ENCODE peak calls at places on chromosomes 4 and X, in four cellular contexts. W is H1, K is A549, F is HepG2. Q is an unnamed sample.
A peak's percentile ranks its signal among the peaks of the same experiment; 100 is the strongest.

GRCh38 chrX:102899940-102900916 is 36.8 kb upstream of the RAB40AL start:
- DNase-seq in F (peak; percentile 39), K (peak; percentile 66), W (peak; percentile 84), Q (peak; percentile 45)

GRCh38 chrX:38212246-38212645 is 8.4 kb downstream of the SRPX start:
- DNase-seq in K (no peak), W (no peak), F (no peak), Q (no peak)

GRCh38 chr4:156390599-156391296 is 437.1 kb upstream of the CTSO start:
- DNase-seq in F (no peak), K (no peak), W (no peak), Q (no peak)

GRCh38 chr4:80989921-80990544 is 40.5 kb upstream of the BMP3 start:
- DNase-seq in K (peak; percentile 59), F (peak; percentile 40), W (peak; percentile 43), Q (peak; percentile 5)

GRCh38 chrX:150841466-150842197 is 56.8 kb downstream of the CD99L2 start:
- DNase-seq in K (peak; percentile 55), W (no peak), F (no peak), Q (no peak)

GRCh38 chr4:24063771-24064170 is 173.9 kb upstream of the PPARGC1A start:
- DNase-seq in W (no peak), F (no peak), K (no peak), Q (peak; percentile 11)

GRCh38 chr4:137960371-137961050 is 281.6 kb downstream of the SLC7A11 start:
- DNase-seq in K (no peak), F (no peak), W (no peak), Q (no peak)

GRCh38 chr4:116942315-116942714 is 143.1 kb downstream of the TRAM1L1 start:
- DNase-seq in K (no peak), F (no peak), W (no peak), Q (peak; percentile 8)

GRCh38 chrX:101397779-101398178 is 7.0 kb downstream of the RPL36A start:
- DNase-seq in W (no peak), K (no peak), F (no peak), Q (no peak)

GRCh38 chr4:42344260-42344659 is 53.0 kb upstream of the SHISA3 start:
- DNase-seq in F (no peak), W (no peak), K (no peak), Q (no peak)

GRCh38 chr4:166153539-166153938 is 280.5 kb downstream of the TLL1 start:
- DNase-seq in W (no peak), K (no peak), F (no peak), Q (no peak)

GRCh38 chr4:88722828-88723227 is 25.2 kb upstream of the NAP1L5 start:
- DNase-seq in W (no peak), F (no peak), K (no peak), Q (no peak)

GRCh38 chrX:97399400-97399799 is 515.7 kb downstream of the RPA4 start:
- DNase-seq in W (no peak), K (peak; percentile 80), F (no peak), Q (no peak)

GRCh38 chrX:70134116-70134477 is 850 bp downstream of the IGBP1 start:
- DNase-seq in W (no peak), F (peak; percentile 3), K (peak; percentile 31), Q (no peak)

GRCh38 chr4:108519911-108520310 is 100.5 kb upstream of the RPL34 start:
- DNase-seq in W (no peak), K (no peak), F (no peak), Q (no peak)

GRCh38 chr4:68267433-68267944 is 22.0 kb upstream of the TMPRSS11B start:
- DNase-seq in F (peak; percentile 2), K (peak; percentile 14), W (no peak), Q (no peak)

GRCh38 chr4:142035556-142035955 is 399.2 kb downstream of the IL15 start:
- DNase-seq in F (no peak), K (no peak), W (no peak), Q (no peak)

GRCh38 chr4:158170691-158171455 is 2.0 kb downstream of the GASK1B start:
- DNase-seq in F (peak; percentile 55), W (peak; percentile 86), K (no peak), Q (no peak)

GRCh38 chr4:4849524-4850193 is 9.8 kb upstream of the MSX1 start:
- DNase-seq in F (no peak), K (no peak), W (no peak), Q (no peak)

GRCh38 chr4:137390707-137391106 is 141.6 kb downstream of the PCDH18 start:
- DNase-seq in F (no peak), W (no peak), K (no peak), Q (no peak)

GRCh38 chrX:129842510-129843208 is 1.0 kb downstream of the ZDHHC9 start:
- DNase-seq in F (peak; percentile 21), K (peak; percentile 12), W (no peak), Q (peak; percentile 18)

GRCh38 chrX:119482041-119482440 is 13.8 kb downstream of the SLC25A5 start:
- DNase-seq in F (no peak), W (no peak), K (no peak), Q (no peak)

GRCh38 chr4:35253331-35253730 is 991.0 kb downstream of the ARAP2 start:
- DNase-seq in F (no peak), W (no peak), K (no peak), Q (no peak)

GRCh38 chr4:163815776-163816175 is 321.3 kb downstream of the TMA16 start:
- DNase-seq in K (no peak), F (no peak), W (no peak), Q (no peak)

GRCh38 chr4:2930821-2931764 is 32.1 kb downstream of the NOP14 start:
- DNase-seq in W (peak; percentile 60), K (no peak), F (no peak), Q (no peak)

GRCh38 chr4:95371457-95372179 is 177.2 kb downstream of the UNC5C start:
- DNase-seq in W (no peak), F (no peak), K (no peak), Q (no peak)

DNA sequence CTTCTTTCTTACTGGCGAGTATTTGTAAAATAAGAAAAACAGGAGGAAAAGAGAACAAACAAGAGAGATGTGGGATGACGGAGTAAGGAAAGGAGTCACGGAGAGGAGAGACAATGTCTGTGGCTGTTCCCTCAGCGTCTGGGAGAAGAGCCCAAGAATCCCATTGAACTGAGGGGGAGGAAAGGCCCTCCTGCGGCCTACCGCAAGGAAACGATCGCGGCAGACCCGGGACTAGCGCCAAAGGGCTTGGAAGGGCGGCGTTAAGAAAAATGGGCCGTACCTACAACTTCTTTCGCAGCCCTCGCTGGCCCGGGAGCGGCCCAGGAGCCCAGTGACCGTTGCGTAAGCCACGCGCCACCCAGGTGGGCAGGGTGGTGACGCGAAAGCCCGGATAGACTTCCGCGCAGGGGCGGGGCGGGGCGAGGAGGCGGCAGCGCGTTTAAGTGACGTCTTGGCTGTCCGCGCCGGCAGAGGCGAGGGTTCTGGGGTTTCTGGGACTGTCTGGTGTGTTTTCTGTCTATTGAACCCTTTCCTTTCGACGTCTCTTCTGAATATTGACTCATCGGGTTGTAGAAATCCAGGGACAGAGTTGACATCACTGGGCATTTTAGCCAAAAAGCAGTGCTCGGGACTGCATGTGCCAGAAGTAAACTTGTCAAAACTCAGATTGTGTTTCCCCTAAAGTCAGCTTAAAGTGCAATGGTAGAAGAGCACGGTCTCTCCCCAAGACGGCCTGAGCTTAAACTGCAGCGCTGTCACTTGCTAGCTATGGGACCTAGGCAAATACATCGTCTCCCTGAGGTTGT is at the start of gene SLC9B1:
- DNase-seq in K (peak; percentile 95), F (peak; percentile 77), W (peak; percentile 96), Q (peak; percentile 77)
- TF ChIP-seq EP300 in K (no peak), F (no peak), W (peak; percentile 74), Q (peak; percentile 33)

GRCh38 chrX:146346102-146346501 is 463.5 kb upstream of the CXorf51B start:
- DNase-seq in K (no peak), W (no peak), F (no peak), Q (no peak)
- TF ChIP-seq EP300 in K (no peak), W (no peak), F (no peak), Q (no peak)

GRCh38 chr4:15907430-15907829 is 31.1 kb downstream of the FGFBP1 start:
- DNase-seq in K (no peak), F (no peak), W (no peak), Q (peak; percentile 65)

GRCh38 chr4:15913631-15913970 is 24.9 kb downstream of the FGFBP1 start:
- DNase-seq in K (peak; percentile 72), W (no peak), F (no peak), Q (no peak)

GRCh38 chr4:15912236-15912635 is 26.3 kb downstream of the FGFBP1 start:
- DNase-seq in W (no peak), K (no peak), F (no peak), Q (no peak)

GRCh38 chr4:15912961-15913630 is 25.4 kb downstream of the FGFBP1 start:
- DNase-seq in K (no peak), F (no peak), W (no peak), Q (no peak)

DNA sequence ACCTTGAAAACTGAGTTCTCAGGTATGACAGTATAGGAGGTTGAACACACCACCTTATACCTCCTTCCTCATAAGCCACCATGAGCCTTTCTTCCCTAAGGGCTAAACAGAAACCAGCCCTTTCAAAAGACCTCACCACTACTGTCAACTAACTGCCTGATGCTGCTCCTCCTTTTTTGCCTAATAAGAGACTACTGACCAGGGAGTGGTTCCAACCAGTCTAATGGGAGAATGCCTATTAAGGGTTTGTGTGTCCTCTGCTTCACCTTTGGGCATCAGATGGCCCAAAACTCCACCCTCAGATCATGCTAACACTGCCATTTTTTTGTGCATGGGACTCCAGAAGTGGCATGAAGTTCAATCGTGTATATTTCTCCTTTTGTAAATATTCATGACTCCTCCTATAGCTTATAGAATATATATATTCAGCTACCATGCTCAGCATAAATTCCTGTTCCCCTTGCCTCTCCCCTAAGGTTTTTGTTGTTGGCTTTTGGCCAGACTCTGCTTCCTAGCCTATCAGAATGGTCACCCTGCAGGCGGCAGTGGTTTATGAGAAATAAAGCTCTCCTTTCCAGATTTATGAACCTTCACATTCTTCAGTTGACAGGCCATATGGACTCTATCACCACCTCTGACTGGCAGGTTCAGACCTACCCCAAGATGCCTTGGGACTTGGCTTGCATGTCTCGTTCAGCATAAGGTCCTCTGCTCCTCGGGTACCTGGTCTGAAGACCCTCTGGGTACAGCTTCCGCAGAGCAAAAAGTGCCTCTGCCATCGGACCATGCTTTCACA is 28.2 kb downstream of the FGFBP1 start:
- DNase-seq in K (no peak), W (no peak), F (no peak), Q (no peak)
- TF ChIP-seq EP300 in K (no peak), W (no peak), F (no peak), Q (no peak)

GRCh38 chr4:168615294-168615693 is 118.4 kb downstream of the PALLD start:
- DNase-seq in K (no peak), F (no peak), W (no peak), Q (no peak)
- TF ChIP-seq EP300 in K (no peak), F (no peak), W (no peak), Q (no peak)

Q was measured in SK-N-SH.